ENCODE peak calls at places on chromosome 9, in nine cellular contexts. D is cardiac fibroblast; A is WTC11; I is nephron progenitor cell; K is breast epithelium; M is mammary epithelial cell; T is CD4-positive, alpha-beta T cell; B is PC-3; F is fibroblast of the aortic adventitia. N is an unnamed sample.

GRCh38 chr9:136665111-136665703 is 2.5 kb downstream of the EGFL7 start:
- DNase-seq in A (peak; percentile 43), F (no peak), B (no peak), M (no peak), I (peak; percentile 62), T (no peak), K (no peak), D (no peak), N (no peak)

GRCh38 chr9:108219664-108220063 is 636.1 kb downstream of the ACTL7B start:
- DNase-seq in K (no peak), T (no peak), F (peak; percentile 50), D (peak; percentile 22), M (no peak), A (no peak), B (no peak), I (no peak), N (no peak)

GRCh38 chr9:36625006-36625600 is 52.4 kb downstream of the MELK start:
- DNase-seq in A (no peak), I (no peak), M (peak; percentile 85), B (peak; percentile 47), F (peak; percentile 92), D (peak; percentile 80), T (no peak), K (no peak), N (no peak)

GRCh38 chr9:38083858-38084555 is 15.0 kb upstream of the SHB start:
- DNase-seq in A (no peak), B (peak; percentile 57), D (no peak), K (no peak), F (no peak), M (peak; percentile 18), T (no peak), I (no peak), N (no peak)

GRCh38 chr9:129624168-129624759 is 1.7 kb upstream of the NTMT1 start:
- DNase-seq in T (peak; percentile 59), F (peak; percentile 65), A (peak; percentile 88), M (no peak), B (peak; percentile 58), D (peak; percentile 60), K (no peak), I (peak; percentile 83), N (peak; percentile 59)

GRCh38 chr9:4828776-4829175 is 36.0 kb downstream of the RCL1 start:
- DNase-seq in K (no peak), D (peak; percentile 55), A (no peak), I (no peak), M (no peak), F (peak; percentile 50), B (peak; percentile 70), T (no peak), N (no peak)

GRCh38 chr9:95067888-95068287 is 249.6 kb downstream of the FANCC start:
- DNase-seq in B (no peak), F (peak; percentile 39), I (no peak), M (no peak), K (no peak), D (no peak), A (no peak), T (no peak), N (no peak)

GRCh38 chr9:73434826-73435225 is 283.2 kb downstream of the ANXA1 start:
- DNase-seq in D (peak; percentile 17), F (peak; percentile 2), B (no peak), I (no peak), M (no peak), A (no peak), K (no peak), T (no peak), N (no peak)

GRCh38 chr9:112378441-112379176 is 1.3 kb upstream of the HSDL2 start:
- DNase-seq in A (no peak), I (no peak), M (peak; percentile 58), D (no peak), B (peak; percentile 38), T (peak; percentile 1), K (no peak), F (no peak), N (peak; percentile 16)

GRCh38 chr9:99816392-99816791 is 5.3 kb upstream of the NR4A3 start:
- DNase-seq in F (no peak), T (no peak), D (no peak), K (no peak), I (no peak), B (no peak), A (no peak), M (no peak), N (no peak)

GRCh38 chr9:111821006-111821528 is 26.3 kb upstream of the SHOC1 start:
- DNase-seq in M (no peak), T (no peak), D (no peak), I (no peak), B (no peak), F (no peak), K (no peak), A (no peak), N (no peak)

GRCh38 chr9:121989010-121989409 is 104.1 kb downstream of the TTLL11 start:
- DNase-seq in K (no peak), I (no peak), T (no peak), D (peak; percentile 33), F (no peak), M (no peak), B (peak; percentile 33), A (peak; percentile 76), N (no peak)

GRCh38 chr9:109806506-109807115 is 26.6 kb downstream of the PALM2AKAP2 start:
- DNase-seq in T (no peak), B (no peak), K (no peak), I (no peak), D (peak; percentile 41), M (peak; percentile 8), F (peak; percentile 67), A (no peak), N (no peak)

GRCh38 chr9:117672397-117672796 is 31.8 kb upstream of the TLR4 start:
- DNase-seq in B (peak; percentile 28), T (no peak), I (no peak), F (peak; percentile 60), K (no peak), M (peak; percentile 83), D (peak; percentile 30), A (no peak), N (no peak)

GRCh38 chr9:136533775-136534157 is 12.1 kb downstream of the NOTCH1 start:
- DNase-seq in F (no peak), M (peak; percentile 57), A (no peak), K (no peak), D (no peak), B (no peak), T (peak; percentile 66), I (no peak), N (no peak)

GRCh38 chr9:127897194-127897692 is 2.2 kb downstream of the ST6GALNAC6 start:
- DNase-seq in K (peak; percentile 78), T (no peak), D (peak; percentile 95), F (peak; percentile 82), I (peak; percentile 89), B (no peak), M (no peak), A (peak; percentile 88), N (peak; percentile 40)

GRCh38 chr9:127506814-127507750 is 55.8 kb downstream of the LRSAM1 start:
- DNase-seq in D (peak; percentile 34), T (no peak), A (no peak), M (no peak), B (no peak), I (no peak), K (no peak), F (no peak), N (no peak)

GRCh38 chr9:89478821-89479668 is 18.9 kb downstream of the SEMA4D start:
- DNase-seq in A (no peak), D (no peak), I (no peak), F (no peak), K (no peak), B (no peak), T (no peak), M (no peak), N (no peak)

DNA sequence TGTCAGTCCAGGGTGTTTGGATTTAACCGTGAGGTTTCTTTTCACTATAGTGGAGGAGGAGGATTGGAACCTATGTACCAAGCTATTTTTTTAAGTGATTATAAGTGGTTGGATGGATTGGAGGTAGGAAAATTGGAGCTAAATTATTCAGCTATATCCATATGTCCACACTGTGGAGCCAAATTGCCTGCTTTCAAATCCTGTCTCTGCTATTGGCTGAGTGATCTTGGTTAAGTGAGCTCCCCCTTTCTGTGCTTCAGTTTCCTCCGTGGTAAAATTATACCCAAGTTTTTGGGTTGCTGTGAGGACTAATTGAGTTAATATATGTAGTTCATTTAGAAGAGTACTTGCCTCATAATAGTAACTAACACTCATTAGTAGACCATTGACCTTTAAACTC is 2.5 kb downstream of the CENPP start:
- DNase-seq in F (peak; percentile 84), T (no peak), D (peak; percentile 70), K (no peak), A (no peak), M (peak; percentile 31), B (peak; percentile 46), I (no peak), N (peak; percentile 30)
- TF ChIP-seq CTCF in F (peak; percentile 48), T (no peak), D (peak; percentile 40), K (no peak), A (no peak), M (peak; percentile 17), B (peak; percentile 44), I (no peak), N (no peak)

GRCh38 chr9:35071814-35072460 is 488 bp downstream of the VCP start:
- DNase-seq in B (peak; percentile 60), K (peak; percentile 76), A (peak; percentile 85), D (peak; percentile 91), I (peak; percentile 82), F (peak; percentile 83), M (peak; percentile 86), T (peak; percentile 42), N (peak; percentile 94)
- TF ChIP-seq CTCF in B (no peak), K (no peak), A (no peak), D (no peak), I (no peak), F (peak; percentile 9), M (no peak), T (peak; percentile 35), N (peak; percentile 29)

GRCh38 chr9:124764774-124765438 is 6.2 kb downstream of the NR6A1 start:
- DNase-seq in D (peak; percentile 41), F (peak; percentile 39), A (no peak), I (no peak), M (no peak), B (peak; percentile 35), T (no peak), K (no peak), N (peak; percentile 73)
- TF ChIP-seq CTCF in D (peak; percentile 33), F (peak; percentile 30), A (no peak), I (peak; percentile 18), M (peak; percentile 45), B (peak; percentile 55), T (no peak), K (peak; percentile 7), N (peak; percentile 27)

GRCh38 chr9:130687615-130688014 is 6.0 kb upstream of the EXOSC2 start:
- DNase-seq in B (no peak), K (no peak), M (no peak), D (no peak), A (no peak), I (no peak), F (no peak), T (no peak), N (no peak)

GRCh38 chr9:130681769-130682489 is 11.7 kb upstream of the EXOSC2 start:
- DNase-seq in D (no peak), B (no peak), F (no peak), K (no peak), M (no peak), I (no peak), T (no peak), A (peak; percentile 37), N (peak; percentile 29)

GRCh38 chr9:130685104-130685503 is 8.5 kb upstream of the EXOSC2 start:
- DNase-seq in K (no peak), A (no peak), T (no peak), M (no peak), D (no peak), F (no peak), B (no peak), I (no peak), N (no peak)

GRCh38 chr9:130680836-130681768 is 12.5 kb upstream of the EXOSC2 start:
- DNase-seq in T (no peak), A (peak; percentile 76), I (peak; percentile 81), B (peak; percentile 87), F (peak; percentile 71), D (peak; percentile 82), K (peak; percentile 50), M (peak; percentile 84), N (peak; percentile 87)

GRCh38 chr9:130682490-130683121 is 11.0 kb upstream of the EXOSC2 start:
- DNase-seq in F (peak; percentile 74), A (peak; percentile 79), M (peak; percentile 58), K (peak; percentile 65), B (peak; percentile 85), I (peak; percentile 82), D (peak; percentile 81), T (peak; percentile 45), N (peak; percentile 64)
- TF ChIP-seq CTCF in F (peak; percentile 78), A (peak; percentile 69), M (peak; percentile 71), K (peak; percentile 84), B (peak; percentile 70), I (peak; percentile 87), D (peak; percentile 83), T (peak; percentile 97), N (peak; percentile 70)